ENCODE peak calls at places on chromosomes 2 and 18, in ten cellular contexts. V is NCI-H2081 treated with DMSO at 0.1 percent for 48 hours, H is EL, T is lung microvascular endothelial cell, G is NT2/D1, Q is astrocyte of the spinal cord, Y is tibial nerve, M is dorsolateral prefrontal cortex, B is fibroblast of lung, W is HuH-7.5. E is an unnamed sample.

GRCh38 chr18:57951999-57952774 is 91.8 kb upstream of the NEDD4L start:
- DNase-seq in T (no peak), Y (no peak), M (no peak), Q (no peak), G (no peak), W (no peak), V (no peak), H (no peak), B (peak), E (no peak)

GRCh38 chr18:55633032-55633431 is 45.0 kb upstream of the TCF4 start:
- DNase-seq in B (peak), G (no peak), W (no peak), H (no peak), T (no peak), Q (peak), M (no peak), V (no peak), Y (no peak), E (no peak)

GRCh38 chr2:96233880-96234316 is 25.3 kb upstream of the STARD7 start:
- DNase-seq in V (no peak), M (no peak), Q (no peak), B (no peak), W (no peak), T (no peak), H (no peak), Y (no peak), G (no peak), E (no peak)

GRCh38 chr2:235461763-235462414 is 32.0 kb upstream of the AGAP1 start:
- DNase-seq in T (no peak), G (no peak), Y (no peak), M (no peak), B (no peak), V (no peak), Q (no peak), W (no peak), H (no peak), E (no peak)

GRCh38 chr2:240170354-240170735 is 29.9 kb upstream of the OTOS start:
- DNase-seq in B (peak), Y (no peak), G (no peak), V (no peak), M (no peak), W (no peak), H (no peak), T (no peak), Q (peak), E (no peak)

GRCh38 chr2:237209885-237210284 is 124.2 kb downstream of the COPS8 start:
- DNase-seq in H (no peak), M (no peak), T (no peak), Y (no peak), V (no peak), W (no peak), G (no peak), Q (no peak), B (no peak), E (no peak)

GRCh38 chr2:161063074-161063945 is 96.9 kb upstream of the TANK start:
- DNase-seq in Y (peak), Q (peak), T (peak), H (peak), M (peak), W (peak), V (peak), G (peak), B (peak), E (peak)

GRCh38 chr2:138058427-138058826 is 94.2 kb downstream of the HNMT start:
- DNase-seq in G (no peak), W (no peak), V (no peak), T (no peak), Y (no peak), B (no peak), M (no peak), Q (no peak), H (no peak), E (no peak)

GRCh38 chr18:78810706-78811105 is 168.9 kb upstream of the SALL3 start:
- DNase-seq in Q (no peak), M (no peak), Y (no peak), V (no peak), T (no peak), W (no peak), G (no peak), B (no peak), H (no peak), E (no peak)

GRCh38 chr2:189517847-189518535 is 62.6 kb downstream of the SLC40A1 start:
- DNase-seq in H (peak), W (no peak), M (no peak), G (no peak), Y (no peak), Q (peak), V (no peak), T (no peak), B (peak), E (no peak)

GRCh38 chr2:52128081-52128480 is 1096.1 kb upstream of the NRXN1 start:
- DNase-seq in V (no peak), W (no peak), H (no peak), M (no peak), Q (peak), B (no peak), G (no peak), T (no peak), Y (no peak), E (no peak)

GRCh38 chr2:172953411-172953810 is 122.2 kb upstream of the MAP3K20 start:
- DNase-seq in H (no peak), T (no peak), Y (no peak), V (no peak), M (no peak), G (no peak), B (no peak), Q (no peak), W (no peak), E (no peak)

GRCh38 chr2:37784071-37784758 is 112.8 kb upstream of the CDC42EP3 start:
- DNase-seq in T (peak), Q (no peak), G (no peak), W (no peak), V (no peak), M (no peak), B (no peak), H (no peak), Y (no peak), E (no peak)

GRCh38 chr2:175282300-175282699 is 100.8 kb upstream of the ATP5MC3 start:
- DNase-seq in T (peak), V (peak), G (no peak), Y (no peak), B (peak), Q (peak), M (no peak), H (peak), W (peak), E (peak)

GRCh38 chr2:973129-973528 is 22.5 kb downstream of the SNTG2 start:
- DNase-seq in Q (no peak), H (no peak), W (no peak), M (no peak), T (no peak), B (no peak), G (no peak), Y (no peak), V (no peak), E (no peak)

GRCh38 chr2:195575879-195576391 is 81.1 kb upstream of the SLC39A10 start:
- DNase-seq in H (peak), B (peak), T (peak), Y (no peak), Q (peak), W (peak), M (no peak), G (no peak), V (no peak), E (no peak)

GRCh38 chr2:148022882-148023281 is 2.0 kb downstream of the MBD5 start:
- DNase-seq in M (no peak), B (no peak), V (no peak), T (no peak), W (no peak), Q (no peak), H (no peak), G (no peak), Y (no peak), E (no peak)

GRCh38 chr2:63614448-63614968 is 25.7 kb downstream of the MDH1 start:
- DNase-seq in Q (peak), T (no peak), W (no peak), Y (no peak), V (no peak), B (peak), G (peak), H (peak), M (no peak), E (no peak)

GRCh38 chr2:178074123-178075005 is 1.8 kb upstream of the PDE11A start:
- DNase-seq in Y (no peak), G (no peak), V (no peak), Q (peak), T (no peak), B (peak), W (no peak), M (no peak), H (peak), E (no peak)

GRCh38 chr2:235511187-235511661 is 17.4 kb downstream of the AGAP1 start:
- DNase-seq in Y (no peak), V (no peak), Q (peak), W (no peak), H (peak), M (peak), G (no peak), T (peak), B (peak), E (no peak)

GRCh38 chr18:70337139-70337972 is 48.5 kb downstream of the SOCS6 start:
- DNase-seq in B (peak), Y (no peak), W (no peak), M (no peak), T (peak), Q (peak), H (peak), G (peak), V (no peak), E (no peak)

GRCh38 chr2:58650781-58651180 is 409.7 kb upstream of the FANCL start:
- DNase-seq in W (no peak), B (no peak), G (no peak), V (no peak), H (no peak), T (no peak), Y (no peak), M (no peak), Q (no peak), E (no peak)

GRCh38 chr2:199848323-199848722 is 2.7 kb downstream of the FTCDNL1 start:
- DNase-seq in W (no peak), G (no peak), B (no peak), M (no peak), T (no peak), V (no peak), Q (no peak), Y (no peak), H (no peak), E (peak)

GRCh38 chr2:233349005-233349998 is 5.0 kb upstream of the DGKD start:
- DNase-seq in Y (peak), M (peak), G (no peak), Q (no peak), W (peak), B (no peak), T (peak), H (no peak), V (no peak), E (no peak)

GRCh38 chr2:158204741-158205165 is 103.1 kb downstream of the UPP2 start:
- DNase-seq in T (no peak), Y (no peak), M (no peak), G (no peak), W (no peak), V (no peak), Q (peak), H (peak), B (peak), E (no peak)

GRCh38 chr2:236157366-236157765 is 10.8 kb downstream of the GBX2 start:
- DNase-seq in H (no peak), M (no peak), Y (no peak), T (no peak), W (no peak), B (peak), Q (no peak), G (no peak), V (no peak), E (no peak)

GRCh38 chr2:237485304-237485703 is 1.7 kb upstream of the MLPH start:
- DNase-seq in G (no peak), Y (no peak), Q (peak), V (no peak), B (peak), T (no peak), W (no peak), H (no peak), M (no peak), E (no peak)

GRCh38 chr18:22342625-22343024 is 75.1 kb downstream of the CTAGE1 start:
- DNase-seq in B (peak), T (no peak), V (no peak), G (no peak), Y (no peak), H (peak), M (no peak), Q (peak), W (no peak), E (no peak)

GRCh38 chr2:52934354-52934898 is 833.2 kb upstream of the CHAC2 start:
- DNase-seq in M (no peak), W (no peak), G (no peak), Y (no peak), T (no peak), H (peak), B (peak), V (no peak), Q (peak), E (no peak)

GRCh38 chr2:121740973-121741372 is 4.3 kb upstream of the NIFK start:
- DNase-seq in M (no peak), H (no peak), G (no peak), V (no peak), T (no peak), W (no peak), Y (no peak), Q (no peak), B (no peak), E (no peak)

GRCh38 chr2:46364797-46365457 is 67.7 kb downstream of the EPAS1 start:
- DNase-seq in Q (peak), T (peak), W (peak), B (peak), G (peak), Y (no peak), H (peak), M (no peak), V (no peak), E (peak)

GRCh38 chr2:24892928-24893327 is 27.1 kb downstream of the ADCY3 start:
- DNase-seq in Y (no peak), V (no peak), B (no peak), G (no peak), W (no peak), T (no peak), Q (no peak), H (no peak), M (no peak), E (no peak)

GRCh38 chr2:214107731-214108130 is 303.1 kb upstream of the VWC2L start:
- DNase-seq in Y (no peak), W (no peak), G (peak), H (no peak), Q (no peak), M (no peak), V (no peak), B (no peak), T (no peak), E (no peak)